ENCODE peak calls at places on chromosome 20, in six cellular contexts. Y is lower lobe of right lung, T is K562, O is DND-41, U is upper lobe of right lung, S is neural progenitor cell. Q is an unnamed sample.

GRCh38 chr20:22807646-22808045 is 223.3 kb upstream of the FOXA2 start:
- DNase-seq in Y (no peak), T (no peak), O (no peak), U (no peak), S (no peak), Q (no peak)

GRCh38 chr20:23011008-23011721 is 23.9 kb upstream of the SSTR4 start:
- DNase-seq in Y (no peak), T (no peak), O (no peak), U (no peak), S (no peak), Q (no peak)

GRCh38 chr20:5945963-5946362 is 4.4 kb downstream of the TRMT6 start:
- DNase-seq in Y (no peak), T (no peak), O (no peak), U (no peak), S (no peak), Q (no peak)

GRCh38 chr20:52047811-52048302 is 143.7 kb downstream of the ZFP64 start:
- DNase-seq in Y (no peak), T (no peak), O (no peak), U (no peak), S (peak; percentile 57), Q (peak; percentile 46)

GRCh38 chr20:23049933-23050838 is 714 bp upstream of the THBD start:
- DNase-seq in Y (peak; percentile 81), T (no peak), O (no peak), U (peak; percentile 83), S (peak; percentile 47), Q (no peak)

GRCh38 chr20:62485062-62485700 is 9.4 kb upstream of the GATA5 start:
- DNase-seq in Y (no peak), T (peak; percentile 67), O (no peak), U (no peak), S (peak; percentile 46), Q (no peak)

GRCh38 chr20:9025643-9026042 is 43.2 kb upstream of the PLCB4 start:
- DNase-seq in Y (no peak), T (no peak), O (no peak), U (no peak), S (no peak), Q (no peak)

GRCh38 chr20:59561228-59561605 is 43.1 kb upstream of the PHACTR3 start:
- DNase-seq in Y (no peak), T (peak; percentile 4), O (no peak), U (no peak), S (no peak), Q (no peak)

GRCh38 chr20:32333988-32334885 is 23.9 kb upstream of the ASXL1 start:
- DNase-seq in Y (peak; percentile 87), T (peak; percentile 66), O (no peak), U (peak; percentile 92), S (no peak), Q (peak; percentile 15)

GRCh38 chr20:63884506-63885263 is 10.2 kb upstream of the DNAJC5 start:
- DNase-seq in Y (no peak), T (no peak), O (no peak), U (no peak), S (no peak), Q (no peak)

GRCh38 chr20:58839474-58839874 is 11.2 kb downstream of the GNAS-AS1 start:
- DNase-seq in Y (no peak), T (peak; percentile 58), O (peak; percentile 52), U (no peak), S (peak; percentile 77), Q (no peak)

GRCh38 chr20:4685923-4686221 is 35.8 kb upstream of the PRND start:
- DNase-seq in Y (no peak), T (no peak), O (no peak), U (no peak), S (no peak), Q (no peak)
- H3K4me1 ChIP-seq in Y (peaks cover 16% of the 10 kb centered on the region), T (peaks cover 24% of the 10 kb centered on the region), O (peaks cover 16% of the 10 kb centered on the region), U (peaks cover 32% of the 10 kb centered on the region), S (peaks cover 5% of the 10 kb centered on the region), Q (peaks cover 41% of the 10 kb centered on the region)

GRCh38 chr20:33672426-33673114 is 1.7 kb downstream of the NECAB3 start:
- DNase-seq in Y (no peak), T (peak; percentile 57), O (no peak), U (no peak), S (no peak), Q (no peak)
- H3K27ac ChIP-seq in Y (no peak overlapping the region), T (peak overlapping the region; percentile 88), O (no peak overlapping the region), U (no peak overlapping the region), S (no peak overlapping the region), Q (peak overlapping the region; percentile 78)

GRCh38 chr20:50919567-50919966 is 11.7 kb downstream of the ADNP start:
- DNase-seq in Y (peak; percentile 64), T (no peak), O (no peak), U (peak; percentile 76), S (no peak), Q (no peak)

GRCh38 chr20:50916257-50916656 is 15.0 kb downstream of the ADNP start:
- DNase-seq in Y (no peak), T (peak; percentile 34), O (no peak), U (no peak), S (no peak), Q (no peak)

GRCh38 chr20:50921055-50921454 is 10.2 kb downstream of the ADNP start:
- DNase-seq in Y (no peak), T (no peak), O (no peak), U (no peak), S (no peak), Q (no peak)

GRCh38 chr20:50916934-50917333 is 14.3 kb downstream of the ADNP start:
- DNase-seq in Y (no peak), T (no peak), O (no peak), U (no peak), S (no peak), Q (no peak)

GRCh38 chr20:50918403-50918802 is 12.8 kb downstream of the ADNP start:
- DNase-seq in Y (no peak), T (no peak), O (no peak), U (no peak), S (no peak), Q (no peak)
- H3K4me1 ChIP-seq in Y (peaks cover 94% of the 10 kb centered on the region), T (peaks cover 48% of the 10 kb centered on the region), O (peaks cover 7% of the 10 kb centered on the region), U (peaks cover 81% of the 10 kb centered on the region), S (peaks cover 35% of the 10 kb centered on the region), Q (peaks cover 70% of the 10 kb centered on the region)

GRCh38 chr20:56343861-56344381 is 14.9 kb upstream of the FAM210B start:
- DNase-seq in Y (peak; percentile 60), T (peak; percentile 83), O (no peak), U (peak; percentile 76), S (peak; percentile 89), Q (no peak)
- H3K27ac ChIP-seq in Y (no peak overlapping the region), T (no peak overlapping the region), O (no peak overlapping the region), U (no peak overlapping the region), S (no peak overlapping the region), Q (no peak overlapping the region)

DNA sequence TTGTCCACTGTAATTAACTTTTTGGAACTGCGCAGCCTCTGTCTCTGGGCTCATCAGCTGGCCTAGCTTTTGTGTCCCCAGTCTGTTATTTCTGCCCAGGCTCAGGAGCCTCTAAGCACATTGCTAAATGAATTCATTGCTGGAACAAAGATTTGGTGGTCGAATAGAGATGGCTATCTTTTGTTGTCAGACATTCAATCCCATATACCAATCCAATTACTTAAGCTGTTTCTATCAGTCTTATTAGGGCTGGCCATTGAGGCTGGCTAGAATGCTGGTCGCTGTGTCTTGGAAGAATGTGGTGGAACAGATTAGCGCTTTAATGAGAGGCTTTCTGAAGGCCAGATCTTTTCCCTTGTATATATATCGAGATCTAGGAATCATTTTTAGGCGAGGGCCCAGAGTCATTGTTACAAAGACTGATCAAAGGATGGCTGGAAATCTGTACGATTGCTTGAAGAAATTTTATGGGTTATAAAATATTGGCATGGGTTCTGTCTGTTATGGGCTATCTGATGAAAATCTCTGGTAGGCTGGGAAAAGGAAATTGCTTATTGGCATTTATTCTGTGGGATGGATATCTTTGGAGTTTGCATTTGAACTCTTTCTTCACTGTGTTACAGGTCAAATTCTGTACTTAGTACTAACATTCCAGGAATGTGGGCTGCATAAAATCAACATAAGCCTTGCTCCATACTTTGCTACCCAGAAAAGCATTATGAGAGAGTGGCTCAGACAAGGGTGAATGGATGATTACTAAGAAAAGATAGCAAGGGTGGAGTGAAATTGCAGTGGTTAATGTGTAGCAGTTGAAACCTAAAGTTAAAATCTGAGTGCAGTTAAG is 34.8 kb upstream of the JAG1 start:
- DNase-seq in Y (no peak), T (no peak), O (no peak), U (no peak), S (peak; percentile 86), Q (no peak)
- H3K4me1 ChIP-seq in Y (no peaks in the 10 kb centered on the region), T (no peaks in the 10 kb centered on the region), O (no peaks in the 10 kb centered on the region), U (no peaks in the 10 kb centered on the region), S (peaks cover 19% of the 10 kb centered on the region), Q (no peaks in the 10 kb centered on the region)

DNA sequence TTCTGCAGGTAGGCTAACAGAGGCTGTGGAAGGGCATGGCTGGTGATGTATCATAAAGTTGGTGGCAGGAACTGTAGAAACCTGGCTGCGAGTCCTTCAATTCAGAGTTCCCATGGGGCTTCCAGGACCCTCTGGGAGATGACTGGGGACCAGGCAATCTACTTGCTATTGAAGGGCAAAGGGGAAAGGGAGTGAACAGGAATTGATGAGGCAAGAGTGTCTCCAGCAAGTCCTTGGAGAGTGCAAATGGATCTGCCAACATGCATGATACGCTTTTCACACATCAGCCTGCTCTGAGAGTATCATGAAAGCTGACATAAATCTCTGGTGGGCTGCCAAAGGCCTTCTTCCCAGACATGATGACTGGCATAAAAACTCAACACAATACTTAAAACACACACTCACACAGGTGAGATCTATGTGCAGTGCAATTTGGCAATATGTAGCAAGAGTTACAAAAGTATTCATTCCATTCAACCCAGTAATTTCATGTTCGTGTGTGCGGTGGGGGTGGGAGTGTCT is 759.1 kb downstream of the PTPRT start:
- DNase-seq in Y (no peak), T (no peak), O (no peak), U (no peak), S (no peak), Q (no peak)
- H3K27ac ChIP-seq in Y (no peak overlapping the region), T (no peak overlapping the region), O (no peak overlapping the region), U (no peak overlapping the region), S (no peak overlapping the region), Q (no peak overlapping the region)

GRCh38 chr20:25253606-25254275 is 5.9 kb downstream of the PYGB start:
- DNase-seq in Y (no peak), T (no peak), O (no peak), U (no peak), S (no peak), Q (no peak)
- H3K4me1 ChIP-seq in Y (peaks cover 61% of the 10 kb centered on the region), T (peaks cover 10% of the 10 kb centered on the region), O (peaks cover 36% of the 10 kb centered on the region), U (peaks cover 51% of the 10 kb centered on the region), S (peaks cover 60% of the 10 kb centered on the region), Q (peaks cover 16% of the 10 kb centered on the region)

GRCh38 chr20:33563788-33564187 is 73.9 kb downstream of the CBFA2T2 start:
- DNase-seq in Y (no peak), T (no peak), O (no peak), U (no peak), S (no peak), Q (no peak)

GRCh38 chr20:33559212-33559611 is 69.3 kb downstream of the CBFA2T2 start:
- DNase-seq in Y (no peak), T (no peak), O (no peak), U (no peak), S (no peak), Q (no peak)

GRCh38 chr20:33558348-33559144 is 68.7 kb downstream of the CBFA2T2 start:
- DNase-seq in Y (no peak), T (no peak), O (no peak), U (no peak), S (no peak), Q (no peak)

GRCh38 chr20:33559994-33560393 is 70.1 kb downstream of the CBFA2T2 start:
- DNase-seq in Y (no peak), T (no peak), O (no peak), U (no peak), S (no peak), Q (no peak)

GRCh38 chr20:33561981-33562601 is 72.2 kb downstream of the CBFA2T2 start:
- DNase-seq in Y (no peak), T (no peak), O (no peak), U (no peak), S (peak; percentile 22), Q (no peak)
- H3K27ac ChIP-seq in Y (no peak overlapping the region), T (no peak overlapping the region), O (no peak overlapping the region), U (no peak overlapping the region), S (no peak overlapping the region), Q (no peak overlapping the region)

GRCh38 chr20:38334016-38334415 is 12.3 kb upstream of the LBP start:
- DNase-seq in Y (no peak), T (no peak), O (no peak), U (no peak), S (no peak), Q (no peak)
- H3K4me1 ChIP-seq in Y (no peaks in the 10 kb centered on the region), T (no peaks in the 10 kb centered on the region), O (no peaks in the 10 kb centered on the region), U (no peaks in the 10 kb centered on the region), S (peaks cover 1% of the 10 kb centered on the region), Q (no peaks in the 10 kb centered on the region)

Q was measured in CD8-positive, alpha-beta memory T cell.